ENCODE peak calls at places on chromosomes 11 and 22, in eight cellular contexts. J is GM13977; G is HCT116; D is activated naive CD4-positive, alpha-beta T cell; K is stimulated activated CD8-positive, alpha-beta memory T cell treated with anti-CD3 and anti-CD28 coated beads, Interleukin-7, amount 100 ng/mL, for 1 hour; O is psoas muscle; T is GM23338; R is MV-4-11. E is an unnamed sample.

GRCh38 chr11:90500922-90501568 is 278.2 kb upstream of the CHORDC1 start:
- DNase-seq in J (no peak), G (no peak), D (no peak), K (no peak), O (no peak), T (no peak), R (no peak), E (no peak)

GRCh38 chr11:108253176-108253575 is 30.3 kb downstream of the ATM start:
- DNase-seq in J (no peak), G (no peak), D (no peak), K (no peak), O (no peak), T (no peak), R (no peak), E (no peak)

GRCh38 chr22:23225337-23225723 is 45.0 kb downstream of the BCR start:
- DNase-seq in J (no peak), G (no peak), D (no peak), K (no peak), O (no peak), T (no peak), R (no peak), E (no peak)

GRCh38 chr22:26674211-26675190 is 17.1 kb downstream of the MIAT start:
- DNase-seq in J (no peak), G (no peak), D (no peak), K (no peak), O (no peak), T (no peak), R (no peak), E (no peak)

GRCh38 chr11:71372693-71373657 is 75.2 kb downstream of the DHCR7 start:
- DNase-seq in J (no peak), G (peak; percentile 2), D (no peak), K (no peak), O (no peak), T (peak; percentile 35), R (peak; percentile 35), E (no peak)

GRCh38 chr11:110160016-110160415 is 66.8 kb downstream of the ZC3H12C start:
- DNase-seq in J (no peak), G (no peak), D (no peak), K (no peak), O (no peak), T (no peak), R (no peak), E (no peak)

GRCh38 chr22:23163665-23164064 is 16.6 kb upstream of the BCR start:
- DNase-seq in J (no peak), G (no peak), D (no peak), K (no peak), O (peak; percentile 79), T (no peak), R (no peak), E (no peak)

GRCh38 chr22:49678137-49678841 is 149.4 kb downstream of the BRD1 start:
- DNase-seq in J (no peak), G (no peak), D (no peak), K (no peak), O (no peak), T (no peak), R (no peak), E (no peak)

GRCh38 chr11:132062541-132062940 is 692.1 kb downstream of the NTM start:
- DNase-seq in J (no peak), G (no peak), D (no peak), K (no peak), O (no peak), T (no peak), R (no peak), E (peak; percentile 65)

GRCh38 chr11:71962428-71963038 is 33.7 kb downstream of the RNF121 start:
- DNase-seq in J (peak; percentile 42), G (no peak), D (no peak), K (no peak), O (no peak), T (no peak), R (peak; percentile 87), E (no peak)

GRCh38 chr22:47209547-47210023 is 447.1 kb downstream of the TBC1D22A start:
- DNase-seq in J (no peak), G (no peak), D (no peak), K (no peak), O (peak; percentile 48), T (no peak), R (no peak), E (no peak)

GRCh38 chr11:120034881-120035620 is 102.9 kb downstream of the TRIM29 start:
- DNase-seq in J (peak; percentile 2), G (no peak), D (no peak), K (no peak), O (no peak), T (no peak), R (no peak), E (no peak)

GRCh38 chr11:65852508-65853248 is 5.3 kb downstream of the CFL1 start:
- DNase-seq in J (no peak), G (no peak), D (no peak), K (no peak), O (no peak), T (no peak), R (no peak), E (no peak)

GRCh38 chr22:49983148-49984042 is 22.8 kb downstream of the PIM3 start:
- DNase-seq in J (no peak), G (no peak), D (no peak), K (no peak), O (peak; percentile 61), T (peak; percentile 65), R (no peak), E (no peak)

GRCh38 chr11:46554205-46555162 is 39.3 kb downstream of the AMBRA1 start:
- DNase-seq in J (no peak), G (peak; percentile 80), D (no peak), K (no peak), O (no peak), T (peak; percentile 31), R (peak; percentile 62), E (no peak)

GRCh38 chr22:50079689-50080465 is 5.3 kb downstream of the MLC1 start:
- DNase-seq in J (no peak), G (no peak), D (no peak), K (no peak), O (no peak), T (no peak), R (no peak), E (no peak)

GRCh38 chr11:119727523-119728081 is 1.4 kb downstream of the NECTIN1 start:
- DNase-seq in J (peak; percentile 73), G (no peak), D (no peak), K (no peak), O (peak; percentile 62), T (peak; percentile 68), R (no peak), E (no peak)

GRCh38 chr11:61334434-61335354 is 1.7 kb downstream of the TKFC start:
- DNase-seq in J (no peak), G (no peak), D (no peak), K (no peak), O (no peak), T (no peak), R (no peak), E (no peak)

GRCh38 chr11:66022401-66023185 is 3.7 kb downstream of the CATSPER1 start:
- DNase-seq in J (peak; percentile 91), G (no peak), D (peak; percentile 68), K (peak; percentile 65), O (peak; percentile 88), T (peak; percentile 93), R (peak; percentile 37), E (no peak)

GRCh38 chr11:43916621-43917020 is 25.8 kb upstream of the C11orf96 start:
- DNase-seq in J (no peak), G (no peak), D (no peak), K (no peak), O (no peak), T (no peak), R (no peak), E (no peak)

GRCh38 chr22:25208743-25209505 is 9.3 kb downstream of the CRYBB3 start:
- DNase-seq in J (no peak), G (no peak), D (no peak), K (no peak), O (no peak), T (peak; percentile 47), R (no peak), E (no peak)

GRCh38 chr11:62721994-62722393 is 5.3 kb downstream of the HNRNPUL2 start:
- DNase-seq in J (no peak), G (no peak), D (no peak), K (no peak), O (no peak), T (peak; percentile 24), R (peak; percentile 41), E (no peak)

GRCh38 chr11:119340335-119341221 is at the start of gene C1QTNF5:
- DNase-seq in J (no peak), G (no peak), D (no peak), K (no peak), O (peak; percentile 90), T (peak; percentile 68), R (no peak), E (no peak)

GRCh38 chr11:69284081-69284511 is 9.9 kb upstream of the MYEOV start:
- DNase-seq in J (no peak), G (no peak), D (no peak), K (no peak), O (no peak), T (no peak), R (no peak), E (no peak)

GRCh38 chr11:131877246-131877645 is 506.8 kb downstream of the NTM start:
- DNase-seq in J (no peak), G (no peak), D (no peak), K (no peak), O (no peak), T (no peak), R (no peak), E (no peak)

GRCh38 chr11:22634897-22635629 is 9.4 kb upstream of the FANCF start:
- DNase-seq in J (no peak), G (no peak), D (no peak), K (no peak), O (no peak), T (peak; percentile 51), R (no peak), E (no peak)

GRCh38 chr22:39309364-39309861 is 10.0 kb downstream of the RPL3 start:
- DNase-seq in J (no peak), G (no peak), D (no peak), K (no peak), O (no peak), T (peak; percentile 89), R (no peak), E (no peak)

GRCh38 chr22:47192106-47192650 is 429.7 kb downstream of the TBC1D22A start:
- DNase-seq in J (no peak), G (no peak), D (no peak), K (no peak), O (peak; percentile 52), T (no peak), R (no peak), E (no peak)

GRCh38 chr11:120627535-120628163 is 116.1 kb downstream of the GRIK4 start:
- DNase-seq in J (no peak), G (no peak), D (no peak), K (no peak), O (no peak), T (no peak), R (no peak), E (no peak)

GRCh38 chr22:31230871-31231621 is 18.9 kb downstream of the LIMK2 start:
- DNase-seq in J (peak; percentile 50), G (no peak), D (no peak), K (no peak), O (peak; percentile 59), T (peak; percentile 23), R (peak; percentile 52), E (no peak)

GRCh38 chr22:37777122-37777687 is 30.5 kb upstream of the GCAT start:
- DNase-seq in J (peak; percentile 83), G (peak; percentile 84), D (no peak), K (no peak), O (peak; percentile 71), T (peak; percentile 35), R (no peak), E (no peak)

GRCh38 chr22:41697126-41697775 is 2.1 kb upstream of the MEI1 start:
- DNase-seq in J (peak; percentile 87), G (peak; percentile 68), D (peak; percentile 98), K (peak; percentile 93), O (peak; percentile 95), T (peak; percentile 98), R (peak; percentile 87), E (peak; percentile 31)

GRCh38 chr11:77647906-77648305 is 10.3 kb upstream of the CLNS1A start:
- DNase-seq in J (no peak), G (no peak), D (no peak), K (no peak), O (no peak), T (no peak), R (no peak), E (no peak)

GRCh38 chr11:22582011-22582410 is 43.6 kb downstream of the FANCF start:
- DNase-seq in J (no peak), G (no peak), D (no peak), K (no peak), O (no peak), T (no peak), R (no peak), E (no peak)

E was measured in AG04449.